ENCODE peak calls at places on chromosomes 5 and 9, in ten cellular contexts. One of them, this sample, is unnamed.

GRCh38 chr5:179223961-179224360 is 121.3 kb downstream of the ADAMTS2 start:
- DNase-seq in epithelial cell of proximal tubule: no peak
- DNase-seq in RPMI7951: no peak
- DNase-seq in CD4-positive, CD25-positive, alpha-beta regulatory T cell: no peak
- DNase-seq in HT1080: no peak
- DNase-seq in GM20000: no peak
- DNase-seq in AG09309: no peak
- DNase-seq in T-helper 2 cell: no peak
- DNase-seq in occipital lobe: no peak
- DNase-seq in progenitor cell of endocrine pancreas: no peak
- DNase-seq in this sample: no peak

GRCh38 chr9:134660407-134660806 is 18.8 kb downstream of the COL5A1 start:
- DNase-seq in epithelial cell of proximal tubule: no peak
- DNase-seq in RPMI7951: no peak
- DNase-seq in CD4-positive, CD25-positive, alpha-beta regulatory T cell: no peak
- DNase-seq in HT1080: peak; percentile 44
- DNase-seq in GM20000: no peak
- DNase-seq in AG09309: no peak
- DNase-seq in T-helper 2 cell: no peak
- DNase-seq in occipital lobe: no peak
- DNase-seq in progenitor cell of endocrine pancreas: no peak
- DNase-seq in this sample: peak; percentile 45

GRCh38 chr9:14618851-14619250 is 74.4 kb downstream of the ZDHHC21 start:
- DNase-seq in epithelial cell of proximal tubule: no peak
- DNase-seq in RPMI7951: no peak
- DNase-seq in CD4-positive, CD25-positive, alpha-beta regulatory T cell: no peak
- DNase-seq in HT1080: no peak
- DNase-seq in GM20000: no peak
- DNase-seq in AG09309: no peak
- DNase-seq in T-helper 2 cell: no peak
- DNase-seq in occipital lobe: no peak
- DNase-seq in progenitor cell of endocrine pancreas: no peak
- DNase-seq in this sample: no peak

GRCh38 chr9:137012694-137013570 is 15.1 kb downstream of the ABCA2 start:
- DNase-seq in epithelial cell of proximal tubule: no peak
- DNase-seq in RPMI7951: no peak
- DNase-seq in CD4-positive, CD25-positive, alpha-beta regulatory T cell: no peak
- DNase-seq in HT1080: no peak
- DNase-seq in GM20000: no peak
- DNase-seq in AG09309: no peak
- DNase-seq in T-helper 2 cell: no peak
- DNase-seq in occipital lobe: no peak
- DNase-seq in progenitor cell of endocrine pancreas: no peak
- DNase-seq in this sample: no peak

GRCh38 chr5:139058121-139058520 is 140.0 kb downstream of the SIL1 start:
- DNase-seq in epithelial cell of proximal tubule: no peak
- DNase-seq in RPMI7951: peak; percentile 34
- DNase-seq in CD4-positive, CD25-positive, alpha-beta regulatory T cell: no peak
- DNase-seq in HT1080: no peak
- DNase-seq in GM20000: no peak
- DNase-seq in AG09309: peak; percentile 47
- DNase-seq in T-helper 2 cell: no peak
- DNase-seq in occipital lobe: no peak
- DNase-seq in progenitor cell of endocrine pancreas: no peak
- DNase-seq in this sample: peak; percentile 66

GRCh38 chr5:88724201-88724600 is 158.8 kb downstream of the MEF2C start:
- DNase-seq in epithelial cell of proximal tubule: no peak
- DNase-seq in RPMI7951: peak; percentile 12
- DNase-seq in CD4-positive, CD25-positive, alpha-beta regulatory T cell: no peak
- DNase-seq in HT1080: peak; percentile 12
- DNase-seq in GM20000: no peak
- DNase-seq in AG09309: no peak
- DNase-seq in T-helper 2 cell: no peak
- DNase-seq in occipital lobe: no peak
- DNase-seq in progenitor cell of endocrine pancreas: no peak
- DNase-seq in this sample: peak; percentile 31

GRCh38 chr9:105286098-105286497 is 41.6 kb downstream of the SLC44A1 start:
- DNase-seq in epithelial cell of proximal tubule: no peak
- DNase-seq in RPMI7951: no peak
- DNase-seq in CD4-positive, CD25-positive, alpha-beta regulatory T cell: no peak
- DNase-seq in HT1080: no peak
- DNase-seq in GM20000: no peak
- DNase-seq in AG09309: no peak
- DNase-seq in T-helper 2 cell: no peak
- DNase-seq in occipital lobe: no peak
- DNase-seq in progenitor cell of endocrine pancreas: no peak
- DNase-seq in this sample: peak; percentile 25

GRCh38 chr9:136851941-136852663 is at the start of gene MAMDC4:
- DNase-seq in epithelial cell of proximal tubule: no peak
- DNase-seq in RPMI7951: no peak
- DNase-seq in CD4-positive, CD25-positive, alpha-beta regulatory T cell: no peak
- DNase-seq in HT1080: no peak
- DNase-seq in GM20000: no peak
- DNase-seq in AG09309: no peak
- DNase-seq in T-helper 2 cell: no peak
- DNase-seq in occipital lobe: no peak
- DNase-seq in progenitor cell of endocrine pancreas: no peak
- DNase-seq in this sample: no peak

GRCh38 chr5:57979671-57980070 is 480.2 kb downstream of the PLK2 start:
- DNase-seq in epithelial cell of proximal tubule: no peak
- DNase-seq in RPMI7951: no peak
- DNase-seq in CD4-positive, CD25-positive, alpha-beta regulatory T cell: no peak
- DNase-seq in HT1080: no peak
- DNase-seq in GM20000: no peak
- DNase-seq in AG09309: no peak
- DNase-seq in T-helper 2 cell: no peak
- DNase-seq in occipital lobe: no peak
- DNase-seq in progenitor cell of endocrine pancreas: no peak
- DNase-seq in this sample: no peak

GRCh38 chr9:85610074-85610855 is 131.5 kb downstream of the AGTPBP1 start:
- DNase-seq in epithelial cell of proximal tubule: peak; percentile 36
- DNase-seq in RPMI7951: peak; percentile 71
- DNase-seq in CD4-positive, CD25-positive, alpha-beta regulatory T cell: peak; percentile 27
- DNase-seq in HT1080: peak; percentile 63
- DNase-seq in GM20000: peak; percentile 74
- DNase-seq in AG09309: peak; percentile 61
- DNase-seq in T-helper 2 cell: peak; percentile 36
- DNase-seq in occipital lobe: no peak
- DNase-seq in progenitor cell of endocrine pancreas: no peak
- DNase-seq in this sample: peak; percentile 83

GRCh38 chr9:20335668-20336332 is 286.5 kb downstream of the MLLT3 start:
- DNase-seq in epithelial cell of proximal tubule: no peak
- DNase-seq in RPMI7951: no peak
- DNase-seq in CD4-positive, CD25-positive, alpha-beta regulatory T cell: no peak
- DNase-seq in HT1080: no peak
- DNase-seq in GM20000: no peak
- DNase-seq in AG09309: no peak
- DNase-seq in T-helper 2 cell: no peak
- DNase-seq in occipital lobe: no peak
- DNase-seq in progenitor cell of endocrine pancreas: no peak
- DNase-seq in this sample: no peak

This sample was measured in fibroblast of mammary gland.